ENCODE peak calls at places on chromosomes 12 and 14, in five cellular contexts. Y is neural crest cell, B is NCI-H345, R is T-cell, L is SW 1271. I is an unnamed sample.

GRCh38 chr12:102879144-102879763 is 37.8 kb downstream of the PAH start:
- DNase-seq in Y (peak), B (peak), R (no peak), L (peak), I (no peak)

GRCh38 chr12:790608-791007 is 38.2 kb downstream of the WNK1 start:
- DNase-seq in Y (no peak), B (no peak), R (no peak), L (no peak), I (no peak)

GRCh38 chr12:121522962-121523361 is 57.9 kb downstream of the KDM2B start:
- DNase-seq in Y (no peak), B (no peak), R (no peak), L (no peak), I (no peak)

GRCh38 chr12:105698047-105698446 is 367.6 kb downstream of the C12orf75 start:
- DNase-seq in Y (no peak), B (no peak), R (no peak), L (no peak), I (no peak)

GRCh38 chr14:75981426-75981825 is 369 bp downstream of the TGFB3 start:
- DNase-seq in Y (no peak), B (peak), R (no peak), L (no peak), I (no peak)

GRCh38 chr12:108337235-108338223 is 1.6 kb downstream of the CMKLR1 start:
- DNase-seq in Y (peak), B (no peak), R (no peak), L (peak), I (no peak)

GRCh38 chr14:29016050-29016900 is 249.7 kb downstream of the FOXG1 start:
- DNase-seq in Y (peak), B (peak), R (no peak), L (peak), I (no peak)

GRCh38 chr12:115983226-115983798 is 294.2 kb downstream of the MED13L start:
- DNase-seq in Y (no peak), B (no peak), R (no peak), L (no peak), I (no peak)

GRCh38 chr14:44963775-44964380 is 1.9 kb downstream of the TOGARAM1 start:
- DNase-seq in Y (no peak), B (peak), R (no peak), L (peak), I (no peak)

GRCh38 chr14:74974364-74975058 is 19.1 kb upstream of the PGF start:
- DNase-seq in Y (no peak), B (no peak), R (no peak), L (no peak), I (no peak)

GRCh38 chr12:42617622-42618021 is 28.1 kb upstream of the PRICKLE1 start:
- DNase-seq in Y (no peak), B (no peak), R (no peak), L (no peak), I (no peak)

GRCh38 chr12:25992026-25992782 is 33.7 kb downstream of the RASSF8 start:
- DNase-seq in Y (no peak), B (no peak), R (no peak), L (no peak), I (no peak)

GRCh38 chr12:9041321-9041720 is 52.0 kb downstream of the KLRG1 start:
- DNase-seq in Y (no peak), B (no peak), R (no peak), L (no peak), I (no peak)

GRCh38 chr12:80837342-80837978 is 100.3 kb downstream of the LIN7A start:
- DNase-seq in Y (peak), B (peak), R (no peak), L (peak), I (no peak)

GRCh38 chr14:35252485-35252884 is 39.7 kb upstream of the PSMA6 start:
- DNase-seq in Y (no peak), B (no peak), R (no peak), L (no peak), I (no peak)

GRCh38 chr12:110244829-110245228 is 36.2 kb upstream of the ATP2A2 start:
- DNase-seq in Y (no peak), B (no peak), R (no peak), L (no peak), I (no peak)

GRCh38 chr12:71938728-71939385 is at the start of gene TPH2:
- DNase-seq in Y (peak), B (peak), R (no peak), L (peak), I (peak)

GRCh38 chr14:32311294-32312009 is 17.6 kb upstream of the AKAP6 start:
- DNase-seq in Y (no peak), B (no peak), R (no peak), L (peak), I (no peak)

GRCh38 chr14:61076531-61076930 is 95.5 kb downstream of the SLC38A6 start:
- DNase-seq in Y (no peak), B (peak), R (no peak), L (no peak), I (no peak)

GRCh38 chr14:90445011-90445410 is 48.2 kb downstream of the CALM1 start:
- DNase-seq in Y (no peak), B (no peak), R (no peak), L (no peak), I (no peak)

GRCh38 chr14:61280092-61280525 is 1.0 kb downstream of the TMEM30B start:
- DNase-seq in Y (no peak), B (no peak), R (no peak), L (no peak), I (no peak)

GRCh38 chr14:78363008-78363407 is 192.8 kb downstream of the NRXN3 start:
- DNase-seq in Y (no peak), B (peak), R (no peak), L (no peak), I (no peak)

GRCh38 chr12:67364228-67364627 is 95.1 kb downstream of the CAND1 start:
- DNase-seq in Y (no peak), B (no peak), R (no peak), L (no peak), I (no peak)

GRCh38 chr14:59018978-59019377 is 169.5 kb upstream of the DAAM1 start:
- DNase-seq in Y (no peak), B (no peak), R (no peak), L (no peak), I (no peak)

GRCh38 chr14:64758711-64759554 is 54.7 kb downstream of the PLEKHG3 start:
- DNase-seq in Y (no peak), B (peak), R (no peak), L (no peak), I (no peak)

GRCh38 chr12:14454098-14454907 is 88.8 kb downstream of the ATF7IP start:
- DNase-seq in Y (no peak), B (peak), R (no peak), L (peak), I (no peak)

GRCh38 chr14:99940064-99940463 is 125.2 kb upstream of the EVL start:
- DNase-seq in Y (no peak), B (no peak), R (no peak), L (no peak), I (no peak)

GRCh38 chr14:75805646-75806045 is 144.6 kb downstream of the TTLL5 start:
- DNase-seq in Y (no peak), B (no peak), R (no peak), L (no peak), I (no peak)

GRCh38 chr12:26416550-26416949 is 221.2 kb downstream of the SSPN start:
- DNase-seq in Y (no peak), B (no peak), R (no peak), L (no peak), I (no peak)

GRCh38 chr14:31265701-31266398 is 58.3 kb upstream of the HECTD1 start:
- DNase-seq in Y (no peak), B (no peak), R (no peak), L (no peak), I (no peak)

GRCh38 chr12:99476956-99477355 is 170.6 kb upstream of the GARIN6 start:
- DNase-seq in Y (no peak), B (peak), R (no peak), L (no peak), I (no peak)

GRCh38 chr14:33484264-33484663 is 466.6 kb downstream of the EGLN3 start:
- DNase-seq in Y (no peak), B (no peak), R (no peak), L (no peak), I (no peak)

GRCh38 chr12:125122668-125123067 is 57.4 kb downstream of the AACS start:
- DNase-seq in Y (no peak), B (no peak), R (no peak), L (no peak), I (no peak)

GRCh38 chr12:105705765-105706164 is 375.3 kb downstream of the C12orf75 start:
- DNase-seq in Y (peak), B (peak), R (no peak), L (peak), I (no peak)

GRCh38 chr12:25518512-25518911 is 34.6 kb downstream of the LMNTD1 start:
- DNase-seq in Y (no peak), B (no peak), R (no peak), L (no peak), I (no peak)

GRCh38 chr14:22898302-22898894 is 15.4 kb downstream of the REM2 start:
- DNase-seq in Y (no peak), B (no peak), R (no peak), L (no peak), I (no peak)

GRCh38 chr12:54229624-54230212 is 40.9 kb upstream of the SMUG1 start:
- DNase-seq in Y (no peak), B (no peak), R (no peak), L (peak), I (no peak)

GRCh38 chr12:102433304-102433703 is 47.1 kb downstream of the IGF1 start:
- DNase-seq in Y (no peak), B (no peak), R (no peak), L (no peak), I (no peak)

I was measured in T-helper 1 cell.